ENCODE peak calls at places on chromosomes 5 and 9, in seven cellular contexts. One of them, this sample, is unnamed.

GRCh38 chr9:119556129-119556875 is 187.1 kb upstream of the BRINP1 start:
- DNase-seq in uterus: peak; percentile 26
- DNase-seq in SK-N-SH: peak; percentile 81
- DNase-seq in lower lobe of right lung: peak; percentile 78
- DNase-seq in heart left ventricle: peak; percentile 65
- DNase-seq in heart right ventricle: peak; percentile 61
- DNase-seq in AG04450: no peak
- DNase-seq in this sample: peak; percentile 66

GRCh38 chr5:78630047-78630446 is 18.5 kb downstream of the LHFPL2 start:
- DNase-seq in heart right ventricle: no peak
- DNase-seq in uterus: no peak
- DNase-seq in SK-N-SH: no peak
- DNase-seq in AG04450: no peak
- DNase-seq in heart left ventricle: no peak
- DNase-seq in lower lobe of right lung: no peak
- DNase-seq in this sample: no peak

GRCh38 chr5:163712011-163712410 is 206.6 kb downstream of the MAT2B start:
- DNase-seq in uterus: no peak
- DNase-seq in lower lobe of right lung: no peak
- DNase-seq in heart right ventricle: no peak
- DNase-seq in SK-N-SH: no peak
- DNase-seq in AG04450: no peak
- DNase-seq in heart left ventricle: no peak
- DNase-seq in this sample: no peak

GRCh38 chr9:95807326-95807947 is 68.1 kb upstream of the ERCC6L2 start:
- DNase-seq in lower lobe of right lung: no peak
- DNase-seq in AG04450: no peak
- DNase-seq in heart right ventricle: no peak
- DNase-seq in heart left ventricle: peak; percentile 37
- DNase-seq in SK-N-SH: no peak
- DNase-seq in uterus: peak; percentile 19
- DNase-seq in this sample: peak; percentile 31

GRCh38 chr9:89623925-89624420 is 19.2 kb downstream of the GADD45G start:
- DNase-seq in uterus: no peak
- DNase-seq in SK-N-SH: no peak
- DNase-seq in AG04450: no peak
- DNase-seq in heart left ventricle: peak; percentile 52
- DNase-seq in heart right ventricle: no peak
- DNase-seq in lower lobe of right lung: peak; percentile 82
- DNase-seq in this sample: no peak

GRCh38 chr9:131273791-131274673 is 2.3 kb downstream of the FAM78A start:
- DNase-seq in heart right ventricle: no peak
- DNase-seq in uterus: no peak
- DNase-seq in lower lobe of right lung: no peak
- DNase-seq in heart left ventricle: peak; percentile 33
- DNase-seq in AG04450: no peak
- DNase-seq in SK-N-SH: no peak
- DNase-seq in this sample: no peak

GRCh38 chr5:1063661-1064382 is 48.0 kb downstream of the SLC12A7 start:
- DNase-seq in lower lobe of right lung: no peak
- DNase-seq in AG04450: no peak
- DNase-seq in uterus: no peak
- DNase-seq in heart right ventricle: no peak
- DNase-seq in SK-N-SH: peak; percentile 12
- DNase-seq in heart left ventricle: peak; percentile 24
- DNase-seq in this sample: no peak

GRCh38 chr5:14729448-14730385 is 65.2 kb downstream of the OTULIN start:
- DNase-seq in heart right ventricle: no peak
- DNase-seq in lower lobe of right lung: no peak
- DNase-seq in uterus: no peak
- DNase-seq in heart left ventricle: no peak
- DNase-seq in AG04450: no peak
- DNase-seq in SK-N-SH: no peak
- DNase-seq in this sample: no peak

GRCh38 chr9:106075991-106076390 is 381.6 kb downstream of the TMEM38B start:
- DNase-seq in AG04450: no peak
- DNase-seq in heart right ventricle: no peak
- DNase-seq in SK-N-SH: no peak
- DNase-seq in uterus: no peak
- DNase-seq in heart left ventricle: no peak
- DNase-seq in lower lobe of right lung: no peak
- DNase-seq in this sample: peak; percentile 18

GRCh38 chr5:115428248-115428647 is 116.3 kb downstream of the FEM1C start:
- DNase-seq in heart left ventricle: no peak
- DNase-seq in heart right ventricle: no peak
- DNase-seq in uterus: no peak
- DNase-seq in lower lobe of right lung: no peak
- DNase-seq in SK-N-SH: no peak
- DNase-seq in AG04450: no peak
- DNase-seq in this sample: no peak

GRCh38 chr5:8953016-8953415 is 592.9 kb downstream of the SEMA5A start:
- DNase-seq in uterus: no peak
- DNase-seq in SK-N-SH: no peak
- DNase-seq in heart left ventricle: no peak
- DNase-seq in lower lobe of right lung: no peak
- DNase-seq in AG04450: no peak
- DNase-seq in heart right ventricle: no peak
- DNase-seq in this sample: no peak

GRCh38 chr5:141155540-141156374 is 5.9 kb downstream of the PCDHB6 start:
- DNase-seq in SK-N-SH: no peak
- DNase-seq in uterus: no peak
- DNase-seq in heart left ventricle: no peak
- DNase-seq in AG04450: no peak
- DNase-seq in heart right ventricle: no peak
- DNase-seq in lower lobe of right lung: no peak
- DNase-seq in this sample: no peak
- H3K9me3 ChIP-seq in SK-N-SH: peaks cover 4% of the 10 kb centered on the region
- H3K9me3 ChIP-seq in uterus: peaks cover 53% of the 10 kb centered on the region
- H3K9me3 ChIP-seq in heart left ventricle: peaks cover 63% of the 10 kb centered on the region
- H3K9me3 ChIP-seq in AG04450: peaks cover 43% of the 10 kb centered on the region
- H3K9me3 ChIP-seq in heart right ventricle: peaks cover 6% of the 10 kb centered on the region
- H3K9me3 ChIP-seq in lower lobe of right lung: peaks cover 19% of the 10 kb centered on the region
- H3K9me3 ChIP-seq in this sample: no peaks in the 10 kb centered on the region

GRCh38 chr9:5470816-5471215 is 20.5 kb downstream of the CD274 start:
- DNase-seq in AG04450: no peak
- DNase-seq in heart left ventricle: no peak
- DNase-seq in SK-N-SH: no peak
- DNase-seq in lower lobe of right lung: no peak
- DNase-seq in uterus: no peak
- DNase-seq in heart right ventricle: no peak
- DNase-seq in this sample: no peak

GRCh38 chr9:5470122-5470521 is 19.8 kb downstream of the CD274 start:
- DNase-seq in AG04450: no peak
- DNase-seq in uterus: no peak
- DNase-seq in lower lobe of right lung: no peak
- DNase-seq in heart right ventricle: no peak
- DNase-seq in heart left ventricle: no peak
- DNase-seq in SK-N-SH: no peak
- DNase-seq in this sample: no peak

GRCh38 chr9:5468850-5469249 is 18.5 kb downstream of the CD274 start:
- DNase-seq in lower lobe of right lung: no peak
- DNase-seq in SK-N-SH: no peak
- DNase-seq in AG04450: no peak
- DNase-seq in uterus: no peak
- DNase-seq in heart right ventricle: no peak
- DNase-seq in heart left ventricle: no peak
- DNase-seq in this sample: no peak

GRCh38 chr9:5466776-5467175 is 16.4 kb downstream of the CD274 start:
- DNase-seq in AG04450: no peak
- DNase-seq in heart right ventricle: no peak
- DNase-seq in lower lobe of right lung: no peak
- DNase-seq in SK-N-SH: no peak
- DNase-seq in heart left ventricle: no peak
- DNase-seq in uterus: no peak
- DNase-seq in this sample: no peak
- H3K4me3 ChIP-seq in AG04450: no peak overlapping the region
- H3K4me3 ChIP-seq in heart right ventricle: no peak overlapping the region
- H3K4me3 ChIP-seq in lower lobe of right lung: no peak overlapping the region
- H3K4me3 ChIP-seq in SK-N-SH: no peak overlapping the region
- H3K4me3 ChIP-seq in heart left ventricle: no peak overlapping the region
- H3K4me3 ChIP-seq in uterus: no peak overlapping the region
- H3K4me3 ChIP-seq in this sample: no peak overlapping the region

DNA sequence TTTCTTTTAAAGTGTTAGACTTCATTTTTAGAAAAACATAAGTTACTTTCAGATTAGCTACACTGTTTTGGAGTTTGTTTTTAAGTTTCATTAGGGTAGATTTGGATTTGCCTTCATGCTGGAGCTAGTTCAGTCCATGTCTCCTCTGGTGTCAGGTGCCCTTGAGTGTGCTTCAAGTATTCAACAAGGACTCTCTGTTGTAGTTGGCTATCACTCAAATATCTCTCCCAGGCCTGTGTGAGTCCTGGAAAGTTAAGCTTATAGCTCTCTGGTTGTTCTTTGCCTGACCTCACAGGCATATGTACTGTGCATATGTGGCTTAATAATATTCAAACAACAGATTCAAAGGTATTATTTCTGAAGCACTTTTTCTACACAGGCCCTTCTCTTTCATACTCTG is 45.4 kb downstream of the PTBP3 start:
- DNase-seq in uterus: no peak
- DNase-seq in heart right ventricle: no peak
- DNase-seq in heart left ventricle: no peak
- DNase-seq in SK-N-SH: no peak
- DNase-seq in lower lobe of right lung: no peak
- DNase-seq in AG04450: no peak
- DNase-seq in this sample: no peak
- H3K9me3 ChIP-seq in uterus: no peaks in the 10 kb centered on the region
- H3K9me3 ChIP-seq in heart right ventricle: no peaks in the 10 kb centered on the region
- H3K9me3 ChIP-seq in heart left ventricle: peaks cover 11% of the 10 kb centered on the region
- H3K9me3 ChIP-seq in SK-N-SH: no peaks in the 10 kb centered on the region
- H3K9me3 ChIP-seq in lower lobe of right lung: peaks cover 15% of the 10 kb centered on the region
- H3K9me3 ChIP-seq in AG04450: peaks cover 13% of the 10 kb centered on the region
- H3K9me3 ChIP-seq in this sample: peaks cover 18% of the 10 kb centered on the region

DNA sequence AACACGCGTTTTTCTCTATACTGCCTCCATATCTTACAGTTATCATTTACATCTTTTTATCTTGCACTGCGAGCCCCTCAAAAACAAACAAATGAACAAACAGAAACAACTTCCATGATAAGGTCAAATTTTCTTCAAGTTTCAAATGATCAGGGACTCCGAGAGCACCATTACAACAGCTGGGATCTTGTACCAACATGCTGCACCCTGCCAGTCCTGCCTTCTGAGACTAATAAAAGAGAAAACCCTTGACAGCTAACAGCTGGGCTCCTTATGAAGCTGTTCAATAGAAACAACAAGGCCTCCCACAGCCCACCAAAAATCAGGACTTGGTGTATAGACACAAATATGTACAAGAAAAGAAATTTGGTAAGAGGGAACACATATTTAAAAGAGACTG is 985.2 kb upstream of the DMAC1 start:
- DNase-seq in SK-N-SH: no peak
- DNase-seq in heart right ventricle: no peak
- DNase-seq in uterus: no peak
- DNase-seq in AG04450: no peak
- DNase-seq in heart left ventricle: peak; percentile 25
- DNase-seq in lower lobe of right lung: no peak
- DNase-seq in this sample: no peak
- H3K4me3 ChIP-seq in SK-N-SH: no peak overlapping the region
- H3K4me3 ChIP-seq in heart right ventricle: no peak overlapping the region
- H3K4me3 ChIP-seq in uterus: peak overlapping the region; percentile 17
- H3K4me3 ChIP-seq in AG04450: no peak overlapping the region
- H3K4me3 ChIP-seq in heart left ventricle: no peak overlapping the region
- H3K4me3 ChIP-seq in lower lobe of right lung: no peak overlapping the region
- H3K4me3 ChIP-seq in this sample: no peak overlapping the region

DNA sequence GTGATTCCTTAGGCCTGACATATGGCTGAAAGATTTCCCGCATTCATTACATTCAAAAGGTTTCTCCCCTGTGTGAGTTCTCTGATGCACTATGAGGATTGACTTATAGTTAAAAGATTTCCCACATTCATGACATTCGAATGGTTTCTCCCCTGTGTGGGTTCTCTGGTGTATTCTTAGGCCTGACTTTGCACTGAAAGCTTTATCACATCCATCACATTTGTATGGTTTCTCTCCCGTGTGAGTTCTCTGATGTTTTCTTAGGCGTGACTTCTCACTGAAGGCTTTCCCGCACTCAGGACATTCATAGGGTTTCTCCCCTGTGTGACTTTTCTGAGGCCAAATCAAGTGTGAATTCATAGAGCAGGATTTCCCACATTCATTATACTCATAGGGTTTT is 35.8 kb downstream of the ZNF782 start:
- DNase-seq in heart left ventricle: no peak
- DNase-seq in AG04450: no peak
- DNase-seq in heart right ventricle: no peak
- DNase-seq in lower lobe of right lung: no peak
- DNase-seq in SK-N-SH: no peak
- DNase-seq in uterus: no peak
- DNase-seq in this sample: no peak
- H3K9me3 ChIP-seq in heart left ventricle: peaks cover 100% of the 10 kb centered on the region
- H3K9me3 ChIP-seq in AG04450: peaks cover 33% of the 10 kb centered on the region
- H3K9me3 ChIP-seq in heart right ventricle: peaks cover 44% of the 10 kb centered on the region
- H3K9me3 ChIP-seq in lower lobe of right lung: peaks cover 100% of the 10 kb centered on the region
- H3K9me3 ChIP-seq in SK-N-SH: peaks cover 65% of the 10 kb centered on the region
- H3K9me3 ChIP-seq in uterus: peaks cover 55% of the 10 kb centered on the region
- H3K9me3 ChIP-seq in this sample: peaks cover 53% of the 10 kb centered on the region